ENCODE peak calls at places on chromosomes 11 and 22, in seven cellular contexts. B is ovary, R is heart left ventricle, L is endothelial cell, O is HL-60, F is upper lobe of right lung, X is AG04449. M is an unnamed sample.

GRCh38 chr11:11979487-11980117 is 28.8 kb downstream of the DKK3 start:
- DNase-seq in R (peak), X (no peak), B (no peak), O (no peak), L (no peak), F (peak), M (no peak)

GRCh38 chr11:120532511-120533196 is 21.1 kb downstream of the GRIK4 start:
- DNase-seq in O (no peak), X (peak), R (no peak), F (no peak), B (no peak), L (no peak), M (no peak)

GRCh38 chr22:39703890-39704658 is 133.5 kb downstream of the CACNA1I start:
- DNase-seq in O (no peak), F (no peak), B (peak), L (no peak), R (no peak), X (no peak), M (no peak)

GRCh38 chr11:1782026-1782696 is 18.4 kb upstream of the CTSD start:
- DNase-seq in B (no peak), X (no peak), R (no peak), L (no peak), O (no peak), F (no peak), M (no peak)

GRCh38 chr11:19954899-19955298 is 205.4 kb downstream of the DBX1 start:
- DNase-seq in R (no peak), L (no peak), F (no peak), O (no peak), X (no peak), B (no peak), M (no peak)

GRCh38 chr22:27213766-27214581 is 556.6 kb downstream of the MIAT start:
- DNase-seq in R (peak), X (no peak), O (no peak), L (no peak), B (peak), F (no peak), M (no peak)

GRCh38 chr22:32531955-32532818 is 57.6 kb downstream of the FBXO7 start:
- DNase-seq in F (peak), R (peak), L (peak), O (no peak), X (peak), B (peak), M (peak)

GRCh38 chr11:117882539-117882938 is 6.1 kb upstream of the FXYD6 start:
- DNase-seq in O (no peak), B (no peak), L (no peak), R (no peak), X (no peak), F (no peak), M (no peak)

GRCh38 chr11:75174781-75175370 is 24.0 kb downstream of the SLCO2B1 start:
- DNase-seq in R (no peak), L (no peak), X (peak), B (peak), O (no peak), F (no peak), M (no peak)

GRCh38 chr22:23565942-23566715 is 14.0 kb downstream of the IGLL1 start:
- DNase-seq in O (no peak), R (no peak), B (peak), X (no peak), L (peak), F (no peak), M (peak)

GRCh38 chr11:5605849-5606248 is 9.4 kb downstream of the TRIM6 start:
- DNase-seq in L (no peak), F (no peak), B (no peak), X (peak), O (no peak), R (no peak), M (no peak)

GRCh38 chr11:9722023-9722422 is 58.1 kb downstream of the SWAP70 start:
- DNase-seq in O (no peak), L (no peak), X (no peak), B (no peak), F (no peak), R (no peak), M (no peak)

GRCh38 chr11:133078591-133079179 is 453.6 kb downstream of the OPCML start:
- DNase-seq in L (peak), X (no peak), R (peak), F (no peak), O (no peak), B (no peak), M (peak)

DNA sequence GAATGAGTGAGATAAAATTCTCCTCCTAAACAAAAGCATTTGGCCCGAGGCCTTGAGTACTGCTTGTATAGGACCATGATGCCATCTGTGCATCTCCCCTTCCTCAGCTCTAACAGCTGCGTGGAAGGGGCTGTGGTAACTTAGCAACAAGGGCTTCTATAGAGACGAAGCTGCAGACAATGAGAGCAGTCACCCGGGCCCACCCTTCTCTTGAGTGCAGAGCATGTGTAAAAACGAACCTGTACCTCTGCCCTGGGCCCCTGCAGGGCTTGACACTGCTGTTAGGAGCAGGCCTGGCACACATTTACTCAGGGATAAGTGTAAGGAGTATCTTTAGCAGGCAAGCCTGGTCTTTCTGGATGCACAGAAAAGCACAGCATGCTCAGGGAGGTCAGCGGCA is 391.4 kb downstream of the CADM1 start:
- DNase-seq in L (no peak), R (no peak), F (no peak), X (no peak), O (no peak), B (no peak), M (no peak)
- TF ChIP-seq CTCF in L (no peak), R (no peak), F (no peak), X (no peak), O (no peak), B (no peak), M (no peak)

GRCh38 chr11:64235427-64236161 is 1.2 kb downstream of the VEGFB start:
- DNase-seq in R (no peak), B (no peak), X (no peak), O (no peak), L (no peak), F (peak), M (no peak)

GRCh38 chr11:64238076-64238475 is 2.8 kb upstream of the FKBP2 start:
- DNase-seq in O (no peak), L (no peak), F (peak), B (no peak), R (no peak), X (no peak), M (no peak)

GRCh38 chr11:64238999-64239398 is 1.9 kb upstream of the FKBP2 start:
- DNase-seq in X (no peak), F (no peak), R (no peak), O (no peak), L (no peak), B (no peak), M (no peak)

GRCh38 chr11:64239662-64240466 is 1.0 kb upstream of the FKBP2 start:
- DNase-seq in B (no peak), F (peak), R (no peak), X (no peak), L (no peak), O (peak), M (no peak)

GRCh38 chr11:64237484-64237951 is 3.1 kb downstream of the VEGFB start:
- DNase-seq in L (no peak), O (no peak), X (no peak), R (no peak), B (peak), F (peak), M (no peak)
- TF ChIP-seq CTCF in L (no peak), O (no peak), X (no peak), R (no peak), B (no peak), F (no peak), M (no peak)

GRCh38 chr22:50242406-50242949 is 2.3 kb downstream of the TUBGCP6 start:
- DNase-seq in X (no peak), B (no peak), F (no peak), R (no peak), O (no peak), L (no peak), M (no peak)

GRCh38 chr22:50246242-50247175 is 1.7 kb upstream of the TUBGCP6 start:
- DNase-seq in F (no peak), X (no peak), R (no peak), L (no peak), O (no peak), B (no peak), M (no peak)

GRCh38 chr22:50245214-50246072 is 620 bp upstream of the TUBGCP6 start:
- DNase-seq in F (no peak), R (no peak), O (no peak), L (no peak), B (no peak), X (no peak), M (no peak)

GRCh38 chr22:50243704-50244419 is 961 bp downstream of the TUBGCP6 start:
- DNase-seq in B (no peak), R (no peak), O (no peak), L (no peak), X (no peak), F (no peak), M (no peak)

GRCh38 chr22:50244420-50245213 is at the start of gene TUBGCP6:
- DNase-seq in F (peak), X (peak), B (peak), R (peak), O (peak), L (peak), M (peak)
- TF ChIP-seq CTCF in F (peak), X (peak), B (no peak), R (no peak), O (no peak), L (no peak), M (peak)

DNA sequence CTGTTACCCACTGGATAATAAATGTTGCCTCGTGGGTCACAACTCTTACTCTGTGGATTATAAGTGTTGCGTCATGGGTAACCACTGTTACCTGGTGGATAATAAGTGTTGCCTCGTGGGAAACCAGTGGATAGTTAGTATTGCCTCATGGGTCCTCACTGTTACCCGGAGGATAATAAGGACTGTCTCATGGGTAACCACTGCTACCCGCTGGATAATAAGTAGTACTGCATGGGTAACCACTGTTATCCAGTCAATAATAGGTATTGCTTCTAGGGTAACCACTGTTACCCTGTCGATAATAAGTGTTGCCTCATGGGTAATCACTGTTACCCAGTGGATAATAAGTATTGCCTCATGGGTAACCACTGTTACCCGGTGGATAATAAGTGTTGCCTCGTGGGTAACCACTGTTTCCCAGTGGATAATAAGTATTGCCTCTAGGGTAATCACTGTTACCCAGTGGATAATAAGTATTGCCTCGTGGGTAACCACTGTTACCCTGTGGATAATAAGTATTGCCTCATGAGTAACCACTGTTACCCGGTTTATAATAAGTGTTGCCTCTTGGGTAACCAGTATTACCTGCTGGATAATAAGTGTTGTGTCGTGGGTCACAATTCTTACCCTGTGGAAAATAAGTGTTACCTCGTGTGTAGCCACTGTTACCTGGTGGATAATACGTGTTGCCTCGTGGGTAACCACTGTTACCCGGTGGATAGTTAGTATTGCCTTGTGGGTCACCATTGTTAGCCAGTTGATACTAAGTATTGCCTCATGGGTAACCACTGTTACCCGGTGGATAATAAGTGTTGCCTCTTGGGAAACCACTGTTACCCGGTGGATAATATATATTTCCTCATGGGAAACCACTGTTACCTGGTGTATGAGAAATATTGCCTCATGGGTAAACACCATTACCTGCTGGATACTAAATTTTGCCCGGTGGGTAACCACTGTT is 15.7 kb upstream of the NXPE4 start:
- DNase-seq in B (no peak), R (no peak), L (no peak), X (no peak), O (no peak), F (no peak), M (no peak)
- TF ChIP-seq CTCF in B (no peak), R (no peak), L (no peak), X (no peak), O (no peak), F (peak), M (no peak)

GRCh38 chr11:45896392-45897068 is 10.5 kb downstream of the FREY1 start:
- DNase-seq in F (no peak), B (no peak), X (no peak), O (no peak), R (no peak), L (no peak), M (peak)

GRCh38 chr11:45899086-45899447 is 8.0 kb downstream of the FREY1 start:
- DNase-seq in R (no peak), B (no peak), L (no peak), X (no peak), F (no peak), O (no peak), M (no peak)

GRCh38 chr11:45899448-45900174 is 7.5 kb downstream of the FREY1 start:
- DNase-seq in O (peak), R (peak), X (peak), B (peak), F (peak), L (peak), M (peak)

GRCh38 chr11:45895553-45896259 is 10.3 kb downstream of the MAPK8IP1 start:
- DNase-seq in L (no peak), F (no peak), R (no peak), B (no peak), O (no peak), X (no peak), M (no peak)

GRCh38 chr11:45897556-45897955 is 9.5 kb downstream of the FREY1 start:
- DNase-seq in B (no peak), F (no peak), L (no peak), O (no peak), R (no peak), X (no peak), M (no peak)
- TF ChIP-seq CTCF in B (no peak), F (no peak), L (no peak), O (no peak), R (no peak), X (no peak), M (no peak)

GRCh38 chr11:101912823-101913284 is 2.0 kb upstream of the CEP126 start:
- DNase-seq in B (no peak), R (no peak), L (no peak), O (no peak), F (no peak), X (no peak), M (no peak)
- TF ChIP-seq CTCF in B (no peak), R (no peak), L (no peak), O (no peak), F (no peak), X (no peak), M (no peak)

GRCh38 chr22:37274380-37274862 is 7.9 kb upstream of the CYTH4 start:
- DNase-seq in X (no peak), B (no peak), R (peak), O (peak), F (peak), L (no peak), M (no peak)
- TF ChIP-seq CTCF in X (no peak), B (no peak), R (no peak), O (no peak), F (no peak), L (no peak), M (no peak)

M was measured in progenitor cell of endocrine pancreas.